ENCODE peak calls at places on chromosomes 12 and 14, in four cellular contexts. One of them, this sample, is unnamed.
A peak's percentile ranks its signal among the peaks of the same experiment; 100 is the strongest.

GRCh38 chr14:52044791-52045522 is 23.9 kb downstream of the NID2 start:
- DNase-seq in left lung: peak; percentile 59
- DNase-seq in right atrium auricular region: no peak
- DNase-seq in bronchial epithelial cell: peak; percentile 87
- DNase-seq in this sample: no peak

GRCh38 chr12:66196806-66197205 is 7.8 kb downstream of the IRAK3 start:
- DNase-seq in left lung: no peak
- DNase-seq in right atrium auricular region: no peak
- DNase-seq in bronchial epithelial cell: peak; percentile 23
- DNase-seq in this sample: no peak

GRCh38 chr14:70392676-70393075 is 24.2 kb downstream of the SYNJ2BP start:
- DNase-seq in bronchial epithelial cell: no peak
- DNase-seq in right atrium auricular region: no peak
- DNase-seq in left lung: no peak
- DNase-seq in this sample: no peak

GRCh38 chr12:46786774-46787173 is 39.0 kb downstream of the SLC38A4 start:
- DNase-seq in left lung: no peak
- DNase-seq in bronchial epithelial cell: peak; percentile 89
- DNase-seq in right atrium auricular region: no peak
- DNase-seq in this sample: no peak

GRCh38 chr14:92573761-92574498 is 60.3 kb downstream of the RIN3 start:
- DNase-seq in left lung: no peak
- DNase-seq in bronchial epithelial cell: no peak
- DNase-seq in right atrium auricular region: no peak
- DNase-seq in this sample: no peak

GRCh38 chr14:20998674-20999366 is at the start of gene SLC39A2:
- DNase-seq in left lung: peak; percentile 69
- DNase-seq in bronchial epithelial cell: peak; percentile 89
- DNase-seq in right atrium auricular region: peak; percentile 79
- DNase-seq in this sample: no peak

GRCh38 chr14:86462193-86462592 is 932.2 kb downstream of the FLRT2 start:
- DNase-seq in right atrium auricular region: no peak
- DNase-seq in bronchial epithelial cell: peak; percentile 7
- DNase-seq in left lung: no peak
- DNase-seq in this sample: no peak

GRCh38 chr14:77457115-77457521 is 283 bp downstream of the VIPAS39 start:
- DNase-seq in right atrium auricular region: no peak
- DNase-seq in bronchial epithelial cell: peak; percentile 38
- DNase-seq in left lung: no peak
- DNase-seq in this sample: no peak

GRCh38 chr14:52949711-52950409 is 990 bp downstream of the FERMT2 start:
- DNase-seq in right atrium auricular region: no peak
- DNase-seq in bronchial epithelial cell: peak; percentile 61
- DNase-seq in left lung: peak; percentile 42
- DNase-seq in this sample: no peak

GRCh38 chr12:88782357-88782756 is 202.1 kb upstream of the KITLG start:
- DNase-seq in right atrium auricular region: no peak
- DNase-seq in bronchial epithelial cell: no peak
- DNase-seq in left lung: no peak
- DNase-seq in this sample: no peak

GRCh38 chr12:115998119-115998633 is 279.3 kb downstream of the MED13L start:
- DNase-seq in bronchial epithelial cell: peak; percentile 56
- DNase-seq in left lung: no peak
- DNase-seq in right atrium auricular region: no peak
- DNase-seq in this sample: no peak

GRCh38 chr12:62602445-62603060 is 135.9 kb downstream of the MON2 start:
- DNase-seq in right atrium auricular region: peak; percentile 93
- DNase-seq in bronchial epithelial cell: peak; percentile 81
- DNase-seq in left lung: peak; percentile 91
- DNase-seq in this sample: peak; percentile 79

GRCh38 chr12:40921563-40922163 is 229.4 kb downstream of the CNTN1 start:
- DNase-seq in bronchial epithelial cell: peak; percentile 32
- DNase-seq in right atrium auricular region: no peak
- DNase-seq in left lung: no peak
- DNase-seq in this sample: no peak

GRCh38 chr14:50545618-50546017 is 13.2 kb upstream of the MAP4K5 start:
- DNase-seq in left lung: no peak
- DNase-seq in right atrium auricular region: no peak
- DNase-seq in bronchial epithelial cell: peak; percentile 58
- DNase-seq in this sample: no peak

GRCh38 chr12:23128462-23128861 is 503.5 kb downstream of the ETNK1 start:
- DNase-seq in left lung: no peak
- DNase-seq in right atrium auricular region: no peak
- DNase-seq in bronchial epithelial cell: no peak
- DNase-seq in this sample: no peak

GRCh38 chr12:46266869-46267617 is 1.8 kb downstream of the SLC38A1 start:
- DNase-seq in left lung: peak; percentile 58
- DNase-seq in right atrium auricular region: no peak
- DNase-seq in bronchial epithelial cell: peak; percentile 39
- DNase-seq in this sample: no peak

GRCh38 chr14:76919811-76920571 is 93.8 kb downstream of the LRRC74A start:
- DNase-seq in right atrium auricular region: no peak
- DNase-seq in bronchial epithelial cell: peak; percentile 31
- DNase-seq in left lung: peak; percentile 43
- DNase-seq in this sample: no peak

GRCh38 chr12:65156366-65156831 is 13.0 kb upstream of the LEMD3 start:
- DNase-seq in left lung: no peak
- DNase-seq in bronchial epithelial cell: peak; percentile 12
- DNase-seq in right atrium auricular region: no peak
- DNase-seq in this sample: no peak

GRCh38 chr14:83816755-83817154 is 1713.2 kb upstream of the FLRT2 start:
- DNase-seq in right atrium auricular region: no peak
- DNase-seq in left lung: no peak
- DNase-seq in bronchial epithelial cell: peak; percentile 20
- DNase-seq in this sample: no peak

GRCh38 chr14:55600784-55601561 is 21.0 kb downstream of the KTN1 start:
- DNase-seq in left lung: no peak
- DNase-seq in bronchial epithelial cell: peak; percentile 65
- DNase-seq in right atrium auricular region: no peak
- DNase-seq in this sample: no peak

GRCh38 chr12:92036061-92036620 is 109.5 kb downstream of the BTG1 start:
- DNase-seq in left lung: no peak
- DNase-seq in right atrium auricular region: no peak
- DNase-seq in bronchial epithelial cell: no peak
- DNase-seq in this sample: no peak

GRCh38 chr12:114799574-114800487 is 115.9 kb upstream of the TBX3 start:
- DNase-seq in bronchial epithelial cell: no peak
- DNase-seq in left lung: no peak
- DNase-seq in right atrium auricular region: peak; percentile 60
- DNase-seq in this sample: no peak

GRCh38 chr12:40446385-40446784 is 221.6 kb downstream of the LRRK2 start:
- DNase-seq in bronchial epithelial cell: peak; percentile 50
- DNase-seq in right atrium auricular region: no peak
- DNase-seq in left lung: no peak
- DNase-seq in this sample: no peak

GRCh38 chr14:34665785-34666425 is 36.0 kb upstream of the SNX6 start:
- DNase-seq in bronchial epithelial cell: peak; percentile 84
- DNase-seq in right atrium auricular region: no peak
- DNase-seq in left lung: peak; percentile 35
- DNase-seq in this sample: no peak

GRCh38 chr12:42166501-42166900 is 21.8 kb upstream of the GXYLT1 start:
- DNase-seq in left lung: no peak
- DNase-seq in right atrium auricular region: no peak
- DNase-seq in bronchial epithelial cell: no peak
- DNase-seq in this sample: no peak

DNA sequence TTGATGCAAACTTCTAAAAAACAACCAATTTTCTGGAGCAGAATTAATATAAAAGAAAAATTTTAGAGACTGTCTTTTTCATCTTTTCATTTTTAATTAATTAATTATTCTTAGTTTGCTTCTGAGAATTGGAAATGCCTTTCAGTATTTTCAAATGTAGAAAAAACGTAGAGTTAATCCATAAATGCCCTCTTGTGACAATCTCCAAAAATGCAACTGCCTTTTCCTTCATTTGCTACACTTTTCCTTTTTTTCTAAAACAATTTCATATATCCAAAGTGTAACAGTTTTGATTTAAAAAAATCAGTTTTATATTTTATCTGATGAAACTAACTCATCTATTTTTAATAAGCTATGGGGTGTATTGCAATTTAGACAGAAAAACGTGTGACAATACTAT is 409.3 kb downstream of the PRKD1 start:
- DNase-seq in left lung: no peak
- DNase-seq in bronchial epithelial cell: peak; percentile 7
- DNase-seq in right atrium auricular region: no peak
- DNase-seq in this sample: no peak
- TF ChIP-seq CTCF in left lung: no peak
- TF ChIP-seq CTCF in bronchial epithelial cell: peak; percentile 4
- TF ChIP-seq CTCF in right atrium auricular region: no peak
- TF ChIP-seq CTCF in this sample: no peak

GRCh38 chr12:124556067-124556466 is 11.3 kb downstream of the NCOR2 start:
- DNase-seq in right atrium auricular region: no peak
- DNase-seq in bronchial epithelial cell: no peak
- DNase-seq in left lung: peak; percentile 24
- DNase-seq in this sample: peak; percentile 31
- TF ChIP-seq CTCF in right atrium auricular region: no peak
- TF ChIP-seq CTCF in bronchial epithelial cell: no peak
- TF ChIP-seq CTCF in left lung: no peak
- TF ChIP-seq CTCF in this sample: no peak

GRCh38 chr12:11944321-11944720 is 126.4 kb upstream of the BCL2L14 start:
- DNase-seq in bronchial epithelial cell: no peak
- DNase-seq in right atrium auricular region: no peak
- DNase-seq in left lung: no peak
- DNase-seq in this sample: no peak

GRCh38 chr12:11946161-11946560 is 124.6 kb upstream of the BCL2L14 start:
- DNase-seq in bronchial epithelial cell: no peak
- DNase-seq in left lung: no peak
- DNase-seq in right atrium auricular region: no peak
- DNase-seq in this sample: no peak

GRCh38 chr12:11939223-11939622 is 131.5 kb upstream of the BCL2L14 start:
- DNase-seq in right atrium auricular region: no peak
- DNase-seq in bronchial epithelial cell: no peak
- DNase-seq in left lung: no peak
- DNase-seq in this sample: no peak

GRCh38 chr12:11943919-11944318 is 126.8 kb upstream of the BCL2L14 start:
- DNase-seq in bronchial epithelial cell: no peak
- DNase-seq in right atrium auricular region: no peak
- DNase-seq in left lung: no peak
- DNase-seq in this sample: no peak

DNA sequence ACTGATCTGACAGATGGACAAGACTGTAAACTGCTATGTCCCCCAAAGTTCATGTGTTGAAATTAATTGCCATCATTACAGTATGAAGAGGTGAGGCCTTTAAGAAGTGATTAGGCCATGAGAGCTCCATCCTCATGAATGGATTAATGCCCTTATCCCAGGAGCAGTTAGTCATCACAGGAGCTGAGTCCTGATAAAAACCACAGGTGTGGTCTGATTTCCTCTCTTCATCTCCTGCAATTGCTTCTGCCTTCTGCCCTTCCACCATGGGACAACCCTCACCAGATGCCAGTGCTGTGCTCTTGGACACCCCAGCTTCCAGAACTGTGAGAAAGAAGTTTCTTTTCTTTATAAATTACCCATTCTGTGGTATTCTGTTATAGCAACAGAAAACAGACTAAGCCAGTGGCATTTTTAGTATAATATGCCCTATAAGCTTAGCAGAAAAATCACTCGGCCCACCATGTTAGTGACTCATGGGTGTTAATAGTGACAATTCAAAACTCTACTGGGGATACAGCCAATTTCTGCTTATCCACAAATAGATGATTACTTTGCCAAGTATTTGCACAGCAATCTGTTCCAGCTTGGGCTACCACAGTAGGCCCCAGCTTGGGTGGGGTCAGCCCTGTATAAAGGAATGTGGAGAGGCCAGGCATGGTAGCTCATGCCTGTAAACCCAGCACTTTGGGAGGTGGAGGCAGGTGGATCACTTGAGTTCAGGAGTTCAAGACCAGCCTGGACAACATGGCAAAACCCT is 129.0 kb upstream of the BCL2L14 start:
- DNase-seq in bronchial epithelial cell: peak; percentile 93
- DNase-seq in left lung: no peak
- DNase-seq in right atrium auricular region: no peak
- DNase-seq in this sample: no peak
- TF ChIP-seq CTCF in bronchial epithelial cell: no peak
- TF ChIP-seq CTCF in left lung: no peak
- TF ChIP-seq CTCF in right atrium auricular region: no peak
- TF ChIP-seq CTCF in this sample: no peak

GRCh38 chr12:95959107-95959506 is 16.0 kb downstream of the AMDHD1 start:
- DNase-seq in left lung: no peak
- DNase-seq in right atrium auricular region: no peak
- DNase-seq in bronchial epithelial cell: no peak
- DNase-seq in this sample: no peak

GRCh38 chr12:95956557-95957145 is 13.5 kb downstream of the AMDHD1 start:
- DNase-seq in bronchial epithelial cell: no peak
- DNase-seq in left lung: no peak
- DNase-seq in right atrium auricular region: no peak
- DNase-seq in this sample: no peak

GRCh38 chr12:95953000-95953399 is 9.9 kb downstream of the AMDHD1 start:
- DNase-seq in left lung: no peak
- DNase-seq in right atrium auricular region: no peak
- DNase-seq in bronchial epithelial cell: no peak
- DNase-seq in this sample: no peak

GRCh38 chr12:95951515-95951914 is 8.4 kb downstream of the AMDHD1 start:
- DNase-seq in right atrium auricular region: no peak
- DNase-seq in left lung: no peak
- DNase-seq in bronchial epithelial cell: no peak
- DNase-seq in this sample: no peak

DNA sequence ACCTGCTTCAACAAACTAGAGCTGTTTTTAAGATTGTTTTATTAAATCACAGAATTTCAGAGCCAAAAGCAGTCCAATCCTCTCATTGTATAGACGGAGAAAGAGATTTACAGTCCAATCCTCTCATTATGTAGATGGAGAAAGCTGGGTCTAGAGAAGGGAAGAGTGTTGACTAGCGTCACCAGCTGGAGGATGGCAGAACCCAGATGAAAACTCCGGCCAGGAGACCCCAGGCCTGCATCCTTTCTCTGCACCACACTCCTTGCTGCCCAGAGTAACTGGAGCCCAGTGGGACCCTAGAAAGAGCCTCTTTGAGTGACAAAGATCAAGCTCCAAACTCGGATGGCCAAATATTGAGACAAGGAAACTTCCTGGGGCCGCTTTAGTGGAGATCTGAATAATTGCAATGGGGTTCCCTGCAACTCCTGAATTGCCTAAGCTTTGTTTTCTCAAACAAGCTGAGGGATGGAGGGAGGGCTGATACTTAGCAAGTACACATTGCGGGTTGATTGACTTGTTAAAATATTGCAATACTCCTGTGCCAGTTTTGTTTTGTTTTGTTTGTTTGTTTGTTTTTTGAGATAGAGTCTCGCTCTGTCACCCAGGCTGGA is 12.5 kb downstream of the AMDHD1 start:
- DNase-seq in left lung: no peak
- DNase-seq in right atrium auricular region: no peak
- DNase-seq in bronchial epithelial cell: no peak
- DNase-seq in this sample: no peak
- TF ChIP-seq CTCF in left lung: no peak
- TF ChIP-seq CTCF in right atrium auricular region: no peak
- TF ChIP-seq CTCF in bronchial epithelial cell: no peak
- TF ChIP-seq CTCF in this sample: no peak

DNA sequence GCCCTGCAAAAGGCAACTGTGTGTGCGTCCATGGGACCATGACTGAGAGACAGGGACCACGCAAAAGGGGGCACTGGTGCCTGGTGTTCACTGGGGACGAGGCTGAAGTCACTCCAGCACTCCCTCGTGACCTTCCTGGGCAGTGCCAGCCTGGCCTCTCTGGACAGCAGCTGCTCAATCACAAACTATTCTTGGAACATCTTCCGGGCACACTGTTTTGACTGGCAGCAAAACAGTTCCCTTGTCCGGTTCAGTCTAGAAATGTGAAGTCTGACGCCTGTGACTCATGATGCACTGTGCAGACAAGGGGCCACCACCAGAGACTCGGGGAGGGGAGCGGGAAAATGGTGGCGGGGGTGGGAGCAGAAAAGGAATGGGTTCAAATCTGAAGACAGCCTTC is 20.8 kb downstream of the SNRNP35 start:
- DNase-seq in right atrium auricular region: peak; percentile 74
- DNase-seq in left lung: no peak
- DNase-seq in bronchial epithelial cell: no peak
- DNase-seq in this sample: no peak
- TF ChIP-seq CTCF in right atrium auricular region: no peak
- TF ChIP-seq CTCF in left lung: no peak
- TF ChIP-seq CTCF in bronchial epithelial cell: no peak
- TF ChIP-seq CTCF in this sample: no peak

This sample was measured in CD14-positive monocyte.